ENCODE peak calls at places on chromosome 13, in seven cellular contexts. One of them, this sample, is unnamed.

GRCh38 chr13:71252191-71252704 is 614.8 kb downstream of the DACH1 start:
- DNase-seq in SK-N-SH: no peak
- DNase-seq in HCT116: no peak
- DNase-seq in K562: no peak
- DNase-seq in upper lobe of left lung: no peak
- DNase-seq in H1: no peak
- DNase-seq in stomach: no peak
- DNase-seq in this sample: no peak

GRCh38 chr13:27349458-27349857 is 75.0 kb upstream of the GTF3A start:
- DNase-seq in SK-N-SH: no peak
- DNase-seq in HCT116: no peak
- DNase-seq in K562: no peak
- DNase-seq in upper lobe of left lung: no peak
- DNase-seq in H1: no peak
- DNase-seq in stomach: no peak
- DNase-seq in this sample: no peak

GRCh38 chr13:43946281-43946680 is 66.6 kb downstream of the LACC1 start:
- DNase-seq in SK-N-SH: no peak
- DNase-seq in HCT116: no peak
- DNase-seq in K562: no peak
- DNase-seq in upper lobe of left lung: no peak
- DNase-seq in H1: no peak
- DNase-seq in stomach: no peak
- DNase-seq in this sample: no peak

GRCh38 chr13:98390086-98390697 is 186.7 kb downstream of the STK24 start:
- DNase-seq in SK-N-SH: no peak
- DNase-seq in HCT116: no peak
- DNase-seq in K562: no peak
- DNase-seq in upper lobe of left lung: no peak
- DNase-seq in H1: no peak
- DNase-seq in stomach: no peak
- DNase-seq in this sample: no peak

GRCh38 chr13:52454825-52455676 is at the start of gene CKAP2:
- DNase-seq in SK-N-SH: peak; percentile 93
- DNase-seq in HCT116: peak; percentile 89
- DNase-seq in K562: peak; percentile 83
- DNase-seq in upper lobe of left lung: peak; percentile 95
- DNase-seq in H1: peak; percentile 89
- DNase-seq in stomach: peak; percentile 94
- DNase-seq in this sample: peak; percentile 77

GRCh38 chr13:51728972-51729371 is 75.0 kb downstream of the DHRS12 start:
- DNase-seq in SK-N-SH: no peak
- DNase-seq in HCT116: no peak
- DNase-seq in K562: no peak
- DNase-seq in upper lobe of left lung: no peak
- DNase-seq in H1: no peak
- DNase-seq in stomach: no peak
- DNase-seq in this sample: peak; percentile 64

GRCh38 chr13:31955745-31956144 is 75.8 kb upstream of the FRY start:
- DNase-seq in SK-N-SH: no peak
- DNase-seq in HCT116: no peak
- DNase-seq in K562: no peak
- DNase-seq in upper lobe of left lung: no peak
- DNase-seq in H1: no peak
- DNase-seq in stomach: no peak
- DNase-seq in this sample: no peak

GRCh38 chr13:71760226-71760591 is 106.8 kb downstream of the DACH1 start:
- DNase-seq in SK-N-SH: no peak
- DNase-seq in HCT116: no peak
- DNase-seq in K562: no peak
- DNase-seq in upper lobe of left lung: no peak
- DNase-seq in H1: no peak
- DNase-seq in stomach: no peak
- DNase-seq in this sample: no peak

GRCh38 chr13:87311165-87311564 is 360.0 kb upstream of the SLITRK5 start:
- DNase-seq in SK-N-SH: no peak
- DNase-seq in HCT116: no peak
- DNase-seq in K562: no peak
- DNase-seq in upper lobe of left lung: no peak
- DNase-seq in H1: no peak
- DNase-seq in stomach: no peak
- DNase-seq in this sample: no peak

GRCh38 chr13:21637296-21637695 is 33.3 kb upstream of the MICU2 start:
- DNase-seq in SK-N-SH: no peak
- DNase-seq in HCT116: peak; percentile 94
- DNase-seq in K562: peak; percentile 31
- DNase-seq in upper lobe of left lung: peak; percentile 89
- DNase-seq in H1: no peak
- DNase-seq in stomach: peak; percentile 82
- DNase-seq in this sample: no peak

GRCh38 chr13:37075164-37075563 is 15.7 kb upstream of the SUPT20H start:
- DNase-seq in SK-N-SH: no peak
- DNase-seq in HCT116: no peak
- DNase-seq in K562: no peak
- DNase-seq in upper lobe of left lung: no peak
- DNase-seq in H1: no peak
- DNase-seq in stomach: no peak
- DNase-seq in this sample: no peak

GRCh38 chr13:42894765-42895181 is 97.3 kb downstream of the EPSTI1 start:
- DNase-seq in SK-N-SH: peak; percentile 35
- DNase-seq in HCT116: no peak
- DNase-seq in K562: no peak
- DNase-seq in upper lobe of left lung: no peak
- DNase-seq in H1: no peak
- DNase-seq in stomach: no peak
- DNase-seq in this sample: no peak

GRCh38 chr13:72146816-72147215 is 279.8 kb upstream of the DACH1 start:
- DNase-seq in SK-N-SH: no peak
- DNase-seq in HCT116: no peak
- DNase-seq in K562: no peak
- DNase-seq in upper lobe of left lung: no peak
- DNase-seq in H1: no peak
- DNase-seq in stomach: no peak
- DNase-seq in this sample: no peak

GRCh38 chr13:79483302-79483701 is 2.3 kb downstream of the NDFIP2 start:
- DNase-seq in SK-N-SH: no peak
- DNase-seq in HCT116: no peak
- DNase-seq in K562: no peak
- DNase-seq in upper lobe of left lung: no peak
- DNase-seq in H1: no peak
- DNase-seq in stomach: no peak
- DNase-seq in this sample: no peak

GRCh38 chr13:102903659-102904407 is 58.0 kb downstream of the ERCC5 start:
- DNase-seq in SK-N-SH: peak; percentile 28
- DNase-seq in HCT116: no peak
- DNase-seq in K562: peak; percentile 22
- DNase-seq in upper lobe of left lung: no peak
- DNase-seq in H1: no peak
- DNase-seq in stomach: no peak
- DNase-seq in this sample: no peak

GRCh38 chr13:19726611-19727010 is 56.1 kb downstream of the PSPC1 start:
- DNase-seq in SK-N-SH: no peak
- DNase-seq in HCT116: no peak
- DNase-seq in K562: no peak
- DNase-seq in upper lobe of left lung: no peak
- DNase-seq in H1: no peak
- DNase-seq in stomach: no peak
- DNase-seq in this sample: no peak

GRCh38 chr13:80141114-80141849 is 199.6 kb downstream of the SPRY2 start:
- DNase-seq in SK-N-SH: no peak
- DNase-seq in HCT116: no peak
- DNase-seq in K562: no peak
- DNase-seq in upper lobe of left lung: peak; percentile 23
- DNase-seq in H1: no peak
- DNase-seq in stomach: peak; percentile 36
- DNase-seq in this sample: no peak

GRCh38 chr13:95267662-95268369 is 33.4 kb downstream of the ABCC4 start:
- DNase-seq in SK-N-SH: no peak
- DNase-seq in HCT116: no peak
- DNase-seq in K562: no peak
- DNase-seq in upper lobe of left lung: no peak
- DNase-seq in H1: no peak
- DNase-seq in stomach: peak; percentile 33
- DNase-seq in this sample: peak; percentile 12

GRCh38 chr13:48457578-48458242 is 44.8 kb upstream of the LPAR6 start:
- DNase-seq in SK-N-SH: no peak
- DNase-seq in HCT116: no peak
- DNase-seq in K562: no peak
- DNase-seq in upper lobe of left lung: no peak
- DNase-seq in H1: no peak
- DNase-seq in stomach: no peak
- DNase-seq in this sample: no peak

GRCh38 chr13:22800726-22801401 is 379.9 kb upstream of the SGCG start:
- DNase-seq in SK-N-SH: no peak
- DNase-seq in HCT116: no peak
- DNase-seq in K562: no peak
- DNase-seq in upper lobe of left lung: peak; percentile 39
- DNase-seq in H1: no peak
- DNase-seq in stomach: no peak
- DNase-seq in this sample: no peak

GRCh38 chr13:50326746-50327145 is 311.5 kb downstream of the KCNRG start:
- DNase-seq in SK-N-SH: no peak
- DNase-seq in HCT116: no peak
- DNase-seq in K562: no peak
- DNase-seq in upper lobe of left lung: no peak
- DNase-seq in H1: no peak
- DNase-seq in stomach: no peak
- DNase-seq in this sample: no peak

DNA sequence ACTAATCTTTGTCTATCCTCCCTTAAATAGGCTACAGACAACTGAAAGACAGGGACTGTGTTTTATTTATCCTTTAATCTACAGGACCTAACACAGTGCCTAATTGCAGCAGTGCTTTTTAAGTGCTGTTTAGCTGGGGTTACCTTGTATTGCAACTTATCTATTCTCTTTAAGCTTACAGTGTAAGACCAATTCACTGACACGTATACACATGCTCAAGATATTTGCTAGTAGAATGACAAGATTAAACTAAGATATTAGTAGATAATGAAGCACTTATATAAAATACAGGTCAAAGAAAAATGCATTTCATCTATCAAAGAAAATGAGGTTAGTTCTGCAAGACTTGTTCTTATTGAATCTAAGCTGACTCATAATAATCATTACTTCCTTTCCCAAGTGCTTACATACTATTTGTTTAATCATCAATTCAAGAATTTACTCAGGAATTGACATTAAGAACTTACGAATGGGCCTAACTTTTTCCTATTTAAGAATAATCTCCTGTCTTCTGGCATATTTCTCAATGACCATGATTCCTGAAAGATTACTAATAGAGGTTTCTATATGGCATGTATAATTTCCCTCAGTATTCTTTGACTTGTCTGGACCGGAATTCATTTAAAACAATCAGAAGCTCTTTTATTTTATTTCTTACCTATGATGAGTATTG is 75.8 kb upstream of the MAB21L1 start:
- DNase-seq in SK-N-SH: no peak
- DNase-seq in HCT116: no peak
- DNase-seq in K562: no peak
- DNase-seq in upper lobe of left lung: no peak
- DNase-seq in H1: no peak
- DNase-seq in stomach: no peak
- DNase-seq in this sample: no peak
- TF ChIP-seq POLR2AphosphoS5 in SK-N-SH: peak; percentile 48
- TF ChIP-seq POLR2AphosphoS5 in HCT116: no peak
- TF ChIP-seq POLR2AphosphoS5 in K562: no peak
- TF ChIP-seq POLR2AphosphoS5 in upper lobe of left lung: no peak
- TF ChIP-seq POLR2AphosphoS5 in H1: no peak
- TF ChIP-seq POLR2AphosphoS5 in stomach: no peak
- TF ChIP-seq POLR2AphosphoS5 in this sample: no peak

DNA sequence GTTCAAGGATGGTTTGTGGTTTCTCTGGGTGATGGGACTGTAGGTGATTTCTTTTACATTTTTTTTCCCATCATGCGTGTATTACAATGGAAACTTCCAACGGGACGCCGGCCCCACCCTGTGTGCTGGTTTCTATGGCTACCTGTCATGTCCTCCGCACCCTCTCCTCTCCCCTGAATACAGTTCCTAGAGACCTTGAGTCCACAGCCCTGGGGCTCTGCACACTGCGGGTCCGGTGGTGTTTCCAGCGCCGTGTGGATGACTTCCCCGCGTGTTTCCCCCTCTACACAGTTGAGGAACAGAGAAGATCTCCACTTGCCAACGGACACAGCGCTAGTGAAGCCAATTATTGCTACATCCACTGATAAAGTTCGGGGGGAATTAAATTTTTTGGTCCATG is 39.1 kb upstream of the GAS6 start:
- DNase-seq in SK-N-SH: no peak
- DNase-seq in HCT116: no peak
- DNase-seq in K562: no peak
- DNase-seq in upper lobe of left lung: peak; percentile 12
- DNase-seq in H1: peak; percentile 37
- DNase-seq in stomach: peak; percentile 8
- DNase-seq in this sample: no peak
- H3K27ac ChIP-seq in SK-N-SH: no peak overlapping the region
- H3K27ac ChIP-seq in HCT116: no peak overlapping the region
- H3K27ac ChIP-seq in K562: no peak overlapping the region
- H3K27ac ChIP-seq in upper lobe of left lung: no peak overlapping the region
- H3K27ac ChIP-seq in H1: no peak overlapping the region
- H3K27ac ChIP-seq in stomach: no peak overlapping the region
- H3K27ac ChIP-seq in this sample: no peak overlapping the region

GRCh38 chr13:105047676-105048295 is 1487.7 kb downstream of the EFNB2 start:
- DNase-seq in SK-N-SH: no peak
- DNase-seq in HCT116: no peak
- DNase-seq in K562: no peak
- DNase-seq in upper lobe of left lung: no peak
- DNase-seq in H1: no peak
- DNase-seq in stomach: no peak
- DNase-seq in this sample: no peak

GRCh38 chr13:105050696-105051095 is 1484.8 kb downstream of the EFNB2 start:
- DNase-seq in SK-N-SH: no peak
- DNase-seq in HCT116: no peak
- DNase-seq in K562: no peak
- DNase-seq in upper lobe of left lung: no peak
- DNase-seq in H1: no peak
- DNase-seq in stomach: no peak
- DNase-seq in this sample: no peak

GRCh38 chr13:105048685-105049084 is 1486.8 kb downstream of the EFNB2 start:
- DNase-seq in SK-N-SH: no peak
- DNase-seq in HCT116: no peak
- DNase-seq in K562: no peak
- DNase-seq in upper lobe of left lung: no peak
- DNase-seq in H1: no peak
- DNase-seq in stomach: no peak
- DNase-seq in this sample: no peak
- H3K9me3 ChIP-seq in SK-N-SH: no peaks in the 10 kb centered on the region
- H3K9me3 ChIP-seq in HCT116: no peaks in the 10 kb centered on the region
- H3K9me3 ChIP-seq in K562: no peaks in the 10 kb centered on the region
- H3K9me3 ChIP-seq in upper lobe of left lung: no peaks in the 10 kb centered on the region
- H3K9me3 ChIP-seq in H1: no peaks in the 10 kb centered on the region
- H3K9me3 ChIP-seq in stomach: no peaks in the 10 kb centered on the region
- H3K9me3 ChIP-seq in this sample: no peaks in the 10 kb centered on the region

DNA sequence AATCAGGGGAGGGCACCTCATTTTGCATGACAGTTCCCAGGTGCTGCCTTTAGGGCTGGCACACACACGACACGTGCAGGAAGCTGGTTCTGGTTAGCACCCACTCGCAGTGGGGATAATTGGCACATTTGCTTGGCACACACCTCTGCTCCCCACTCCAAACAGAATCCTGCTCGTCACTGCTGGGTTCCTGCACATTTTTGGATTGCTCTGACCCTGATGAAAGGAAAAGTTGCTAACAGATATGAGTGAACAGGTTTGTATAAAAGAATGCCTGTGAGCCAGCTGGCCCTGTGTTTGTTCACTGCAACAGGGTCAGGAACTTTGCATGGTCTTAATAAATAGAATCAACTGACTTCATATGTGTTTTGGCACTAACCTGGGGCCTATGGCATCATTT is 1500.4 kb downstream of the EFNB2 start:
- DNase-seq in SK-N-SH: peak; percentile 27
- DNase-seq in HCT116: no peak
- DNase-seq in K562: no peak
- DNase-seq in upper lobe of left lung: no peak
- DNase-seq in H1: no peak
- DNase-seq in stomach: no peak
- DNase-seq in this sample: no peak
- TF ChIP-seq POLR2AphosphoS5 in SK-N-SH: no peak
- TF ChIP-seq POLR2AphosphoS5 in HCT116: no peak
- TF ChIP-seq POLR2AphosphoS5 in K562: no peak
- TF ChIP-seq POLR2AphosphoS5 in upper lobe of left lung: no peak
- TF ChIP-seq POLR2AphosphoS5 in H1: no peak
- TF ChIP-seq POLR2AphosphoS5 in stomach: no peak
- TF ChIP-seq POLR2AphosphoS5 in this sample: no peak